ENCODE peak calls at places on chromosomes 1 and 21, in seven cellular contexts. N, F, C, U, W, A and Y are unnamed samples.

GRCh38 chr1:86648255-86648654 is 56.1 kb upstream of the SH3GLB1 start:
- DNase-seq in A (no peak), C (no peak), U (no peak), N (no peak), F (no peak), W (no peak), Y (no peak)

GRCh38 chr1:91091812-91092211 is 70.0 kb upstream of the ZNF644 start:
- DNase-seq in U (no peak), N (no peak), A (no peak), C (peak; percentile 25), W (no peak), F (no peak), Y (no peak)

GRCh38 chr1:180893614-180894013 is 19.1 kb upstream of the KIAA1614 start:
- DNase-seq in N (no peak), W (peak; percentile 35), A (no peak), C (no peak), F (no peak), U (no peak), Y (no peak)

GRCh38 chr1:227192163-227192562 is 126.1 kb downstream of the CDC42BPA start:
- DNase-seq in N (no peak), F (no peak), W (no peak), A (no peak), C (peak; percentile 36), U (peak; percentile 10), Y (no peak)

GRCh38 chr1:231731262-231731661 is 104.7 kb downstream of the DISC1 start:
- DNase-seq in A (no peak), U (no peak), W (no peak), N (no peak), C (no peak), F (no peak), Y (no peak)

GRCh38 chr1:10471411-10472219 is 714 bp downstream of the DFFA start:
- DNase-seq in N (no peak), U (no peak), C (no peak), F (no peak), W (peak; percentile 58), A (no peak), Y (no peak)

GRCh38 chr1:14090531-14090930 is 390.5 kb downstream of the PRDM2 start:
- DNase-seq in N (no peak), F (no peak), U (no peak), C (no peak), W (no peak), A (no peak), Y (no peak)

GRCh38 chr1:77398115-77398514 is 116.3 kb downstream of the AK5 start:
- DNase-seq in C (no peak), W (no peak), A (no peak), F (no peak), U (no peak), N (no peak), Y (no peak)

GRCh38 chr1:4585216-4585615 is 69.2 kb upstream of the AJAP1 start:
- DNase-seq in A (no peak), W (peak; percentile 99), F (no peak), U (no peak), N (no peak), C (no peak), Y (no peak)

GRCh38 chr1:202516434-202516877 is 168.0 kb downstream of the PPP1R12B start:
- DNase-seq in F (no peak), U (no peak), A (no peak), C (no peak), N (no peak), W (no peak), Y (no peak)

GRCh38 chr1:82091729-82092128 is 291.0 kb downstream of the ADGRL2 start:
- DNase-seq in A (no peak), W (no peak), U (no peak), C (no peak), N (no peak), F (no peak), Y (no peak)

GRCh38 chr1:36182734-36183133 is 26.8 kb downstream of the MAP7D1 start:
- DNase-seq in W (no peak), U (no peak), F (no peak), C (no peak), N (no peak), A (no peak), Y (no peak)

GRCh38 chr1:7953850-7954609 is 7.5 kb upstream of the PARK7 start:
- DNase-seq in W (peak; percentile 83), C (peak; percentile 96), N (peak; percentile 98), U (peak; percentile 96), F (peak; percentile 94), A (peak; percentile 98), Y (peak; percentile 77)

GRCh38 chr1:27588256-27589232 is 15.4 kb downstream of the AHDC1 start:
- DNase-seq in C (no peak), N (no peak), W (no peak), A (no peak), F (no peak), U (no peak), Y (no peak)

GRCh38 chr1:28790384-28791035 is 21.5 kb upstream of the OPRD1 start:
- DNase-seq in W (no peak), C (no peak), F (peak; percentile 33), A (no peak), N (no peak), U (no peak), Y (no peak)

GRCh38 chr21:45293726-45294401 is 6.2 kb upstream of the POFUT2 start:
- DNase-seq in A (no peak), C (peak; percentile 24), W (peak; percentile 39), U (no peak), F (peak; percentile 47), N (no peak), Y (no peak)

GRCh38 chr21:45290948-45291612 is 3.4 kb upstream of the POFUT2 start:
- DNase-seq in W (peak; percentile 32), C (peak; percentile 26), U (no peak), A (no peak), F (peak; percentile 43), N (no peak), Y (no peak)

GRCh38 chr21:45291613-45292398 is 4.1 kb upstream of the POFUT2 start:
- DNase-seq in N (no peak), W (peak; percentile 61), A (no peak), U (no peak), F (peak; percentile 47), C (peak; percentile 25), Y (no peak)

GRCh38 chr21:45293214-45293725 is 5.6 kb upstream of the POFUT2 start:
- DNase-seq in F (no peak), N (no peak), U (no peak), W (peak; percentile 48), A (no peak), C (peak; percentile 22), Y (no peak)

GRCh38 chr21:45292399-45293213 is 4.9 kb upstream of the POFUT2 start:
- DNase-seq in W (peak; percentile 87), F (peak; percentile 76), A (peak; percentile 95), U (peak; percentile 83), N (peak; percentile 88), C (peak; percentile 84), Y (peak; percentile 86)
- TF ChIP-seq POLR2AphosphoS5 in W (no peak), F (peak; percentile 27), A (peak; percentile 83), U (no peak), N (no peak), C (peak; percentile 35), Y (no peak)

GRCh38 chr21:24280591-24280990 is 1326.7 kb downstream of the MRPL39 start:
- DNase-seq in F (no peak), W (no peak), A (no peak), N (no peak), U (no peak), C (no peak), Y (no peak)

GRCh38 chr21:24272527-24272938 is 1334.7 kb downstream of the MRPL39 start:
- DNase-seq in C (no peak), U (no peak), A (no peak), N (no peak), F (no peak), W (no peak), Y (no peak)

GRCh38 chr21:24275613-24276012 is 1331.7 kb downstream of the MRPL39 start:
- DNase-seq in F (no peak), A (no peak), C (no peak), N (no peak), U (no peak), W (no peak), Y (no peak)
- TF ChIP-seq POLR2A in F (no peak), A (no peak), C (no peak), N (no peak), U (no peak), W (no peak), Y (no peak)

GRCh38 chr1:61238371-61238689 is 156.0 kb downstream of the NFIA start:
- DNase-seq in A (no peak), U (no peak), C (no peak), N (no peak), F (no peak), W (no peak), Y (no peak)

GRCh38 chr1:61241864-61242472 is 159.6 kb downstream of the NFIA start:
- DNase-seq in F (no peak), N (no peak), U (no peak), W (no peak), A (no peak), C (no peak), Y (no peak)

GRCh38 chr1:61244114-61244513 is 161.8 kb downstream of the NFIA start:
- DNase-seq in C (no peak), N (no peak), A (no peak), W (no peak), U (no peak), F (no peak), Y (no peak)

GRCh38 chr1:61240878-61241277 is 158.5 kb downstream of the NFIA start:
- DNase-seq in W (no peak), N (no peak), A (no peak), F (no peak), U (no peak), C (no peak), Y (no peak)

GRCh38 chr1:61241411-61241838 is 159.1 kb downstream of the NFIA start:
- DNase-seq in A (peak; percentile 94), W (no peak), N (no peak), F (no peak), C (no peak), U (peak; percentile 41), Y (no peak)
- TF ChIP-seq POLR2AphosphoS5 in A (peak; percentile 47), W (no peak), N (no peak), F (no peak), C (no peak), U (peak; percentile 12), Y (no peak)

GRCh38 chr1:189149547-189150375 is 1327.9 kb downstream of the BRINP3 start:
- DNase-seq in F (no peak), N (no peak), U (no peak), W (peak; percentile 60), A (no peak), C (peak; percentile 26), Y (no peak)
- TF ChIP-seq POLR2A in F (no peak), N (no peak), U (no peak), W (no peak), A (no peak), C (no peak), Y (no peak)

GRCh38 chr1:64536217-64536835 is 66.4 kb downstream of the CACHD1 start:
- DNase-seq in A (no peak), U (no peak), F (no peak), N (no peak), W (no peak), C (no peak), Y (no peak)
- TF ChIP-seq POLR2AphosphoS5 in A (no peak), U (no peak), F (no peak), N (no peak), W (no peak), C (no peak), Y (no peak)

GRCh38 chr1:220219865-220220698 is 52.2 kb downstream of the RAB3GAP2 start:
- DNase-seq in F (no peak), W (no peak), N (no peak), U (no peak), A (no peak), C (no peak), Y (peak; percentile 4)
- TF ChIP-seq POLR2A in F (no peak), W (no peak), N (no peak), U (no peak), A (no peak), C (no peak), Y (peak; percentile 94)